ENCODE peak calls at places on chromosomes 12 and 14, in four cellular contexts. P, N, W and K are unnamed samples.

GRCh38 chr14:61739133-61739532 is 23.1 kb upstream of the SNAPC1 start:
- DNase-seq in N (no peak), W (no peak), P (no peak), K (no peak)

GRCh38 chr12:129325566-129325965 is 472.3 kb downstream of the GLT1D1 start:
- DNase-seq in N (no peak), P (no peak), W (no peak), K (peak; percentile 2)

GRCh38 chr14:28375295-28375694 is 391.3 kb upstream of the FOXG1 start:
- DNase-seq in N (no peak), W (no peak), P (no peak), K (peak; percentile 31)

GRCh38 chr14:35534130-35534883 is at the start of gene INSM2:
- DNase-seq in W (no peak), P (peak; percentile 61), N (no peak), K (no peak)

GRCh38 chr12:3668479-3669165 is 84.3 kb downstream of the CRACR2A start:
- DNase-seq in P (no peak), N (no peak), W (no peak), K (no peak)

GRCh38 chr12:59182191-59182590 is 261.9 kb upstream of the LRIG3 start:
- DNase-seq in W (no peak), N (no peak), P (no peak), K (no peak)

GRCh38 chr14:102020058-102020971 is 55.9 kb downstream of the DYNC1H1 start:
- DNase-seq in P (no peak), W (no peak), N (no peak), K (no peak)

GRCh38 chr14:67269338-67270060 is 28.3 kb downstream of the PALS1 start:
- DNase-seq in W (no peak), P (no peak), N (no peak), K (no peak)

GRCh38 chr12:46299846-46300245 is 31.0 kb upstream of the SLC38A1 start:
- DNase-seq in W (no peak), N (no peak), P (no peak), K (peak; percentile 23)

GRCh38 chr14:53954551-53955233 is 1.9 kb downstream of the BMP4 start:
- DNase-seq in P (no peak), W (peak; percentile 30), N (no peak), K (no peak)

GRCh38 chr12:45343269-45344051 is 127.6 kb downstream of the ANO6 start:
- DNase-seq in N (no peak), P (no peak), W (no peak), K (no peak)

GRCh38 chr14:71243697-71244096 is 336.4 kb downstream of the PCNX1 start:
- DNase-seq in W (no peak), P (no peak), N (no peak), K (no peak)

GRCh38 chr12:120110550-120111501 is 5.7 kb downstream of the RAB35 start:
- DNase-seq in W (no peak), N (peak; percentile 63), P (peak; percentile 88), K (no peak)

GRCh38 chr14:28308727-28309126 is 457.9 kb upstream of the FOXG1 start:
- DNase-seq in W (no peak), N (no peak), P (no peak), K (no peak)

GRCh38 chr12:49889361-49890095 is 14.2 kb downstream of the FAIM2 start:
- DNase-seq in P (no peak), W (no peak), N (no peak), K (no peak)

GRCh38 chr14:75310295-75311059 is 31.8 kb downstream of the FOS start:
- DNase-seq in W (peak; percentile 69), N (peak; percentile 74), P (no peak), K (peak; percentile 82)

GRCh38 chr14:59454131-59454530 is 11.0 kb downstream of the GPR135 start:
- DNase-seq in N (no peak), W (no peak), P (no peak), K (no peak)

GRCh38 chr12:6647083-6647604 is at the start of gene ACRBP:
- DNase-seq in N (peak; percentile 83), P (no peak), W (peak; percentile 58), K (no peak)

GRCh38 chr14:34064349-34064748 is 113.5 kb upstream of the EGLN3 start:
- DNase-seq in N (peak; percentile 31), W (peak; percentile 83), P (no peak), K (no peak)

GRCh38 chr14:34063470-34064164 is 112.7 kb upstream of the EGLN3 start:
- DNase-seq in W (no peak), P (no peak), N (no peak), K (no peak)

GRCh38 chr14:34060747-34061050 is 109.8 kb upstream of the EGLN3 start:
- DNase-seq in P (no peak), N (no peak), W (no peak), K (peak; percentile 86)

GRCh38 chr14:34063042-34063441 is 112.2 kb upstream of the EGLN3 start:
- DNase-seq in N (no peak), W (no peak), P (no peak), K (no peak)

GRCh38 chr14:34062353-34062973 is 111.6 kb upstream of the EGLN3 start:
- DNase-seq in N (no peak), W (no peak), P (no peak), K (no peak)
- H3K27ac ChIP-seq in N (no peak overlapping the region), W (no peak overlapping the region), P (no peak overlapping the region), K (no peak overlapping the region)

GRCh38 chr14:68380304-68380840 is 412.5 kb downstream of the ZFP36L1 start:
- DNase-seq in N (no peak), P (no peak), W (no peak), K (no peak)

GRCh38 chr14:68377056-68377455 is 415.8 kb downstream of the ZFP36L1 start:
- DNase-seq in N (no peak), W (no peak), P (no peak), K (no peak)

GRCh38 chr14:68377459-68377858 is 415.4 kb downstream of the ZFP36L1 start:
- DNase-seq in N (no peak), W (peak; percentile 67), P (no peak), K (peak; percentile 50)

GRCh38 chr14:68376067-68376810 is 416.6 kb downstream of the ZFP36L1 start:
- DNase-seq in P (no peak), W (no peak), N (no peak), K (peak; percentile 68)

GRCh38 chr14:68379510-68380303 is 413.2 kb downstream of the ZFP36L1 start:
- DNase-seq in W (no peak), P (no peak), N (no peak), K (no peak)
- H3K4me1 ChIP-seq in W (peaks cover 60% of the 10 kb centered on the region), P (no peaks in the 10 kb centered on the region), N (peaks cover 6% of the 10 kb centered on the region), K (peaks cover 42% of the 10 kb centered on the region)

GRCh38 chr12:34591966-34592365 is 569.7 kb downstream of the ALG10 start:
- DNase-seq in N (no peak), P (no peak), W (no peak), K (no peak)
- H3K9me3 ChIP-seq in N (peaks cover 98% of the 10 kb centered on the region), P (peaks cover 85% of the 10 kb centered on the region), W (peaks cover 59% of the 10 kb centered on the region), K (peaks cover 21% of the 10 kb centered on the region)

GRCh38 chr14:69605761-69606160 is 5.6 kb upstream of the SUSD6 start:
- DNase-seq in P (no peak), W (no peak), N (no peak), K (no peak)
- H3K27ac ChIP-seq in P (no peak overlapping the region), W (no peak overlapping the region), N (no peak overlapping the region), K (no peak overlapping the region)